ENCODE peak calls at places on chromosomes 13 and 19, in four cellular contexts. N is activated naive CD4-positive, alpha-beta T cell treated with Interleukin-2 at 50 U/mL for 16 hours; K is stimulated activated CD4-positive, alpha-beta T cell treated with anti-CD3 and anti-CD28 coated beads, Interleukin-4, amount 100 ng/mL, for 1 hour; O is psoas muscle. I is an unnamed sample.

GRCh38 chr13:55538424-55538823 is 1602.3 kb upstream of the PRR20A start:
- DNase-seq in N (no peak), K (no peak), O (no peak), I (no peak)

GRCh38 chr13:24821207-24821606 is 57.2 kb downstream of the RNF17 start:
- DNase-seq in N (no peak), K (no peak), O (no peak), I (no peak)

GRCh38 chr13:108594153-108594552 is 35.3 kb upstream of the MYO16 start:
- DNase-seq in N (no peak), K (no peak), O (no peak), I (no peak)

GRCh38 chr13:82740442-82740841 is 1141.8 kb downstream of the SLITRK1 start:
- DNase-seq in N (no peak), K (no peak), O (no peak), I (no peak)

GRCh38 chr19:18961767-18962423 is 20.9 kb upstream of the HOMER3 start:
- DNase-seq in N (no peak), K (peak), O (no peak), I (no peak)

GRCh38 chr13:85261757-85262346 is 537.4 kb downstream of the SLITRK6 start:
- DNase-seq in N (no peak), K (no peak), O (no peak), I (no peak)

GRCh38 chr13:99255241-99255640 is 2.9 kb downstream of the GPR18 start:
- DNase-seq in N (no peak), K (no peak), O (no peak), I (no peak)

GRCh38 chr13:19239114-19239860 is 57.7 kb upstream of the TUBA3C start:
- DNase-seq in N (no peak), K (no peak), O (no peak), I (no peak)

GRCh38 chr13:29065142-29065541 is 245.0 kb downstream of the MTUS2 start:
- DNase-seq in N (no peak), K (no peak), O (no peak), I (no peak)

GRCh38 chr13:112174476-112175110 is 107.6 kb downstream of the SOX1 start:
- DNase-seq in N (no peak), K (no peak), O (no peak), I (no peak)

GRCh38 chr19:53101518-53101917 is 1.7 kb downstream of the ZNF160 start:
- DNase-seq in N (no peak), K (no peak), O (no peak), I (no peak)

GRCh38 chr19:47057328-47057727 is 8.9 kb upstream of the TMEM160 start:
- DNase-seq in N (no peak), K (no peak), O (no peak), I (no peak)

GRCh38 chr19:49425922-49426592 is 869 bp downstream of the GFY start:
- DNase-seq in N (no peak), K (peak), O (no peak), I (no peak)

GRCh38 chr19:1813197-1813836 is 1.2 kb upstream of the ATP8B3 start:
- DNase-seq in N (no peak), K (no peak), O (no peak), I (no peak)

GRCh38 chr19:10112037-10112751 is 701 bp downstream of the P2RY11 start:
- DNase-seq in N (peak), K (peak), O (peak), I (no peak)

GRCh38 chr19:20051841-20052768 is 12.8 kb upstream of the ZNF682 start:
- DNase-seq in N (peak), K (peak), O (peak), I (peak)

GRCh38 chr13:27822258-27822872 is 30.1 kb downstream of the GSX1 start:
- DNase-seq in N (no peak), K (no peak), O (no peak), I (no peak)